ENCODE peak calls at places on chromosomes 12 and 14, in five cellular contexts. H is sigmoid colon; B is T-cell; A is activated CD4-positive, alpha-beta T cell treated with anti-CD3 and anti-CD28 coated beads, Interleukin-2, amount 50 U/mL, for 24 hours; G is SJSA1. Z is an unnamed sample.

GRCh38 chr14:33914676-33915516 is 36.0 kb downstream of the EGLN3 start:
- DNase-seq in H (no peak), B (no peak), A (no peak), G (no peak), Z (no peak)

GRCh38 chr14:93857500-93857899 is 69.2 kb upstream of the PRIMA1 start:
- DNase-seq in H (no peak), B (no peak), A (no peak), G (no peak), Z (no peak)

GRCh38 chr14:24233538-24233866 is 773 bp downstream of the GMPR2 start:
- DNase-seq in H (no peak), B (no peak), A (no peak), G (no peak), Z (no peak)

GRCh38 chr12:29283969-29284368 is 97.0 kb downstream of the ERGIC2 start:
- DNase-seq in H (no peak), B (no peak), A (no peak), G (no peak), Z (no peak)

GRCh38 chr12:46590991-46591703 is 218.6 kb upstream of the SLC38A2 start:
- DNase-seq in H (no peak), B (no peak), A (no peak), G (no peak), Z (no peak)

GRCh38 chr12:107318804-107319535 is 225.6 kb upstream of the CRY1 start:
- DNase-seq in H (no peak), B (peak; percentile 15), A (no peak), G (no peak), Z (no peak)

GRCh38 chr12:25071366-25071765 is 122.5 kb upstream of the BCAT1 start:
- DNase-seq in H (no peak), B (no peak), A (no peak), G (no peak), Z (no peak)

GRCh38 chr14:52189330-52189729 is 78.2 kb upstream of the PTGDR start:
- DNase-seq in H (no peak), B (no peak), A (no peak), G (no peak), Z (no peak)

GRCh38 chr14:102770147-102770909 is 6.9 kb upstream of the TRAF3 start:
- DNase-seq in H (no peak), B (no peak), A (no peak), G (no peak), Z (no peak)

GRCh38 chr12:123973552-123974341 is 732 bp downstream of the ZNF664 start:
- DNase-seq in H (peak; percentile 71), B (peak; percentile 11), A (peak; percentile 7), G (no peak), Z (no peak)

GRCh38 chr14:99562848-99563748 is 40.9 kb downstream of the CCDC85C start:
- DNase-seq in H (peak; percentile 96), B (no peak), A (no peak), G (peak; percentile 85), Z (no peak)

GRCh38 chr14:68442828-68443460 is 349.9 kb downstream of the ZFP36L1 start:
- DNase-seq in H (no peak), B (no peak), A (no peak), G (no peak), Z (no peak)

GRCh38 chr14:105144231-105144665 is 24.3 kb downstream of the JAG2 start:
- DNase-seq in H (peak; percentile 41), B (no peak), A (no peak), G (no peak), Z (no peak)

GRCh38 chr14:102424923-102425322 is 62.2 kb downstream of the TECPR2 start:
- DNase-seq in H (peak; percentile 46), B (no peak), A (no peak), G (no peak), Z (no peak)

GRCh38 chr14:61090432-61091216 is 109.6 kb downstream of the SLC38A6 start:
- DNase-seq in H (no peak), B (no peak), A (no peak), G (no peak), Z (no peak)

GRCh38 chr12:103269962-103270361 is 225.8 kb downstream of the C12orf42 start:
- DNase-seq in H (no peak), B (no peak), A (no peak), G (no peak), Z (no peak)

Z was measured in omental fat pad.